ENCODE peak calls at places on chromosomes 13 and 19, in five cellular contexts. One of them, this sample, is unnamed.

GRCh38 chr13:20594276-20594675 is 27.3 kb downstream of the IFT88 start:
- DNase-seq in AG04450: no peak
- DNase-seq in stimulated activated CD4-positive, alpha-beta T cell treated with anti-CD3 and anti-CD28 coated beads, TNF-alpha, amount 100 ng/mL, for 24 hours: no peak
- DNase-seq in NCI-H2107: no peak
- DNase-seq in RCC 7860: no peak
- DNase-seq in this sample: no peak

GRCh38 chr19:46413262-46414031 is at the start of gene CCDC8:
- DNase-seq in AG04450: peak; percentile 87
- DNase-seq in RCC 7860: no peak
- DNase-seq in stimulated activated CD4-positive, alpha-beta T cell treated with anti-CD3 and anti-CD28 coated beads, TNF-alpha, amount 100 ng/mL, for 24 hours: no peak
- DNase-seq in NCI-H2107: no peak
- DNase-seq in this sample: peak; percentile 83

GRCh38 chr19:58170860-58171259 is 12.0 kb upstream of the ZNF274 start:
- DNase-seq in NCI-H2107: no peak
- DNase-seq in RCC 7860: peak; percentile 20
- DNase-seq in stimulated activated CD4-positive, alpha-beta T cell treated with anti-CD3 and anti-CD28 coated beads, TNF-alpha, amount 100 ng/mL, for 24 hours: no peak
- DNase-seq in AG04450: no peak
- DNase-seq in this sample: no peak

GRCh38 chr13:52785721-52786120 is 46.1 kb upstream of the CNMD start:
- DNase-seq in stimulated activated CD4-positive, alpha-beta T cell treated with anti-CD3 and anti-CD28 coated beads, TNF-alpha, amount 100 ng/mL, for 24 hours: no peak
- DNase-seq in NCI-H2107: no peak
- DNase-seq in AG04450: no peak
- DNase-seq in RCC 7860: no peak
- DNase-seq in this sample: no peak

GRCh38 chr19:13621413-13621812 is 115.1 kb upstream of the CACNA1A start:
- DNase-seq in RCC 7860: peak; percentile 99
- DNase-seq in AG04450: peak; percentile 67
- DNase-seq in stimulated activated CD4-positive, alpha-beta T cell treated with anti-CD3 and anti-CD28 coated beads, TNF-alpha, amount 100 ng/mL, for 24 hours: peak; percentile 27
- DNase-seq in NCI-H2107: no peak
- DNase-seq in this sample: peak; percentile 57

GRCh38 chr13:76019421-76020044 is 383.4 kb downstream of the LMO7 start:
- DNase-seq in NCI-H2107: no peak
- DNase-seq in AG04450: no peak
- DNase-seq in stimulated activated CD4-positive, alpha-beta T cell treated with anti-CD3 and anti-CD28 coated beads, TNF-alpha, amount 100 ng/mL, for 24 hours: no peak
- DNase-seq in RCC 7860: no peak
- DNase-seq in this sample: no peak

GRCh38 chr19:46844067-46844489 is 6.6 kb downstream of the AP2S1 start:
- DNase-seq in AG04450: no peak
- DNase-seq in NCI-H2107: no peak
- DNase-seq in stimulated activated CD4-positive, alpha-beta T cell treated with anti-CD3 and anti-CD28 coated beads, TNF-alpha, amount 100 ng/mL, for 24 hours: no peak
- DNase-seq in RCC 7860: no peak
- DNase-seq in this sample: no peak

GRCh38 chr13:60351326-60351725 is 45.7 kb upstream of the TDRD3 start:
- DNase-seq in NCI-H2107: no peak
- DNase-seq in RCC 7860: no peak
- DNase-seq in AG04450: peak; percentile 13
- DNase-seq in stimulated activated CD4-positive, alpha-beta T cell treated with anti-CD3 and anti-CD28 coated beads, TNF-alpha, amount 100 ng/mL, for 24 hours: no peak
- DNase-seq in this sample: peak; percentile 34

GRCh38 chr19:47435883-47436417 is 16.6 kb upstream of the MEIS3 start:
- DNase-seq in RCC 7860: no peak
- DNase-seq in AG04450: no peak
- DNase-seq in stimulated activated CD4-positive, alpha-beta T cell treated with anti-CD3 and anti-CD28 coated beads, TNF-alpha, amount 100 ng/mL, for 24 hours: no peak
- DNase-seq in NCI-H2107: no peak
- DNase-seq in this sample: no peak

GRCh38 chr13:100675660-100676129 is 1.1 kb upstream of the TMTC4 start:
- DNase-seq in RCC 7860: no peak
- DNase-seq in NCI-H2107: no peak
- DNase-seq in stimulated activated CD4-positive, alpha-beta T cell treated with anti-CD3 and anti-CD28 coated beads, TNF-alpha, amount 100 ng/mL, for 24 hours: no peak
- DNase-seq in AG04450: no peak
- DNase-seq in this sample: no peak

GRCh38 chr19:16022251-16022650 is 54.0 kb upstream of the TPM4 start:
- DNase-seq in RCC 7860: no peak
- DNase-seq in NCI-H2107: no peak
- DNase-seq in stimulated activated CD4-positive, alpha-beta T cell treated with anti-CD3 and anti-CD28 coated beads, TNF-alpha, amount 100 ng/mL, for 24 hours: no peak
- DNase-seq in AG04450: no peak
- DNase-seq in this sample: no peak

GRCh38 chr13:42820450-42820849 is 39.1 kb downstream of the FAM216B start:
- DNase-seq in RCC 7860: no peak
- DNase-seq in stimulated activated CD4-positive, alpha-beta T cell treated with anti-CD3 and anti-CD28 coated beads, TNF-alpha, amount 100 ng/mL, for 24 hours: no peak
- DNase-seq in AG04450: no peak
- DNase-seq in NCI-H2107: no peak
- DNase-seq in this sample: no peak

GRCh38 chr13:48043789-48044503 is 6.4 kb downstream of the NUDT15 start:
- DNase-seq in NCI-H2107: no peak
- DNase-seq in RCC 7860: no peak
- DNase-seq in AG04450: peak; percentile 10
- DNase-seq in stimulated activated CD4-positive, alpha-beta T cell treated with anti-CD3 and anti-CD28 coated beads, TNF-alpha, amount 100 ng/mL, for 24 hours: no peak
- DNase-seq in this sample: no peak

GRCh38 chr19:38213911-38214625 is 10.0 kb downstream of the DPF1 start:
- DNase-seq in RCC 7860: peak; percentile 95
- DNase-seq in stimulated activated CD4-positive, alpha-beta T cell treated with anti-CD3 and anti-CD28 coated beads, TNF-alpha, amount 100 ng/mL, for 24 hours: peak; percentile 30
- DNase-seq in NCI-H2107: no peak
- DNase-seq in AG04450: no peak
- DNase-seq in this sample: no peak

GRCh38 chr13:73335938-73336337 is 277.1 kb downstream of the KLF5 start:
- DNase-seq in RCC 7860: no peak
- DNase-seq in AG04450: no peak
- DNase-seq in NCI-H2107: no peak
- DNase-seq in stimulated activated CD4-positive, alpha-beta T cell treated with anti-CD3 and anti-CD28 coated beads, TNF-alpha, amount 100 ng/mL, for 24 hours: no peak
- DNase-seq in this sample: no peak

GRCh38 chr13:96636310-96636709 is 358.0 kb downstream of the OXGR1 start:
- DNase-seq in RCC 7860: no peak
- DNase-seq in NCI-H2107: no peak
- DNase-seq in AG04450: no peak
- DNase-seq in stimulated activated CD4-positive, alpha-beta T cell treated with anti-CD3 and anti-CD28 coated beads, TNF-alpha, amount 100 ng/mL, for 24 hours: no peak
- DNase-seq in this sample: no peak

GRCh38 chr19:32330149-32330548 is 15.3 kb upstream of the ZNF507 start:
- DNase-seq in stimulated activated CD4-positive, alpha-beta T cell treated with anti-CD3 and anti-CD28 coated beads, TNF-alpha, amount 100 ng/mL, for 24 hours: no peak
- DNase-seq in NCI-H2107: no peak
- DNase-seq in AG04450: no peak
- DNase-seq in RCC 7860: no peak
- DNase-seq in this sample: no peak

GRCh38 chr13:73406454-73406853 is 347.6 kb downstream of the KLF5 start:
- DNase-seq in RCC 7860: no peak
- DNase-seq in NCI-H2107: no peak
- DNase-seq in stimulated activated CD4-positive, alpha-beta T cell treated with anti-CD3 and anti-CD28 coated beads, TNF-alpha, amount 100 ng/mL, for 24 hours: no peak
- DNase-seq in AG04450: no peak
- DNase-seq in this sample: no peak

GRCh38 chr19:52748336-52748950 is 13.6 kb upstream of the ZNF611 start:
- DNase-seq in AG04450: no peak
- DNase-seq in stimulated activated CD4-positive, alpha-beta T cell treated with anti-CD3 and anti-CD28 coated beads, TNF-alpha, amount 100 ng/mL, for 24 hours: no peak
- DNase-seq in RCC 7860: peak; percentile 20
- DNase-seq in NCI-H2107: no peak
- DNase-seq in this sample: no peak

GRCh38 chr13:35838356-35838755 is 292.8 kb downstream of the DCLK1 start:
- DNase-seq in RCC 7860: peak; percentile 37
- DNase-seq in stimulated activated CD4-positive, alpha-beta T cell treated with anti-CD3 and anti-CD28 coated beads, TNF-alpha, amount 100 ng/mL, for 24 hours: no peak
- DNase-seq in NCI-H2107: no peak
- DNase-seq in AG04450: peak; percentile 38
- DNase-seq in this sample: peak; percentile 48